ENCODE peak calls at places on chromosomes 7 and 10, in five cellular contexts. J is K562, D is HepG2, X is GM12878, Q is A549. E is an unnamed sample.

GRCh38 chr10:103688451-103688850 is 166.9 kb downstream of the SH3PXD2A start:
- DNase-seq in D (no peak), J (no peak), Q (no peak), X (no peak), E (no peak)

GRCh38 chr7:128740996-128741395 is 1.8 kb downstream of the CALU start:
- DNase-seq in X (no peak), D (no peak), Q (no peak), J (no peak), E (peak)

GRCh38 chr7:67343566-67343965 is 346.9 kb downstream of the TYW1 start:
- DNase-seq in J (no peak), D (no peak), Q (no peak), X (no peak), E (no peak)

GRCh38 chr10:91312031-91312733 is 91.7 kb downstream of the PCGF5 start:
- DNase-seq in Q (no peak), J (peak), X (no peak), D (no peak), E (no peak)

GRCh38 chr7:46080595-46081159 is 159.6 kb upstream of the IGFBP3 start:
- DNase-seq in Q (no peak), D (no peak), X (no peak), J (no peak), E (no peak)

GRCh38 chr7:70052691-70053090 is 454.4 kb downstream of the AUTS2 start:
- DNase-seq in X (no peak), J (no peak), Q (no peak), D (no peak), E (no peak)

GRCh38 chr10:113894581-113894980 is 40.1 kb downstream of the NHLRC2 start:
- DNase-seq in X (no peak), J (no peak), D (no peak), Q (no peak), E (no peak)

GRCh38 chr10:108375691-108376090 is 1211.2 kb upstream of the SORCS1 start:
- DNase-seq in X (no peak), Q (no peak), J (no peak), D (no peak), E (no peak)

GRCh38 chr7:157358041-157358752 is 21.4 kb downstream of the DNAJB6 start:
- DNase-seq in X (no peak), J (peak), D (no peak), Q (no peak), E (no peak)

GRCh38 chr10:109992485-109992884 is 15.3 kb upstream of the ADD3 start:
- DNase-seq in D (no peak), J (no peak), Q (no peak), X (no peak), E (peak)

GRCh38 chr10:2928219-2928840 is 139.0 kb upstream of the PFKP start:
- DNase-seq in J (peak), X (peak), D (peak), Q (peak), E (peak)

GRCh38 chr10:6136215-6137201 is 47.7 kb downstream of the RBM17 start:
- DNase-seq in X (peak), Q (no peak), J (no peak), D (no peak), E (no peak)

GRCh38 chr10:1183033-1183396 is 126.8 kb downstream of the WDR37 start:
- DNase-seq in X (no peak), D (no peak), J (no peak), Q (no peak), E (no peak)

GRCh38 chr7:23467731-23468720 is 2.3 kb downstream of the IGF2BP3 start:
- DNase-seq in Q (no peak), D (peak), J (peak), X (no peak), E (peak)

GRCh38 chr7:18119985-18120384 is 92.3 kb upstream of the PRPS1L1 start:
- DNase-seq in J (no peak), Q (no peak), X (no peak), D (no peak), E (peak)

GRCh38 chr10:48941427-48942075 is 1.9 kb upstream of the LRRC18 start:
- DNase-seq in Q (no peak), J (no peak), D (no peak), X (no peak), E (no peak)

GRCh38 chr10:35351021-35351420 is 14.7 kb downstream of the CCNY start:
- DNase-seq in X (no peak), D (no peak), Q (no peak), J (no peak), E (no peak)

GRCh38 chr10:16891375-16892313 is 74.4 kb upstream of the RSU1 start:
- DNase-seq in Q (no peak), D (peak), J (peak), X (no peak), E (peak)
- H3K4me2 ChIP-seq in Q (peak), D (peak), J (peak), X (no peak), E (no peak)

GRCh38 chr10:14416308-14416700 is 85.6 kb upstream of the FRMD4A start:
- DNase-seq in Q (no peak), D (no peak), J (no peak), X (no peak), E (no peak)
- TF ChIP-seq MYC in Q (no peak), D (no peak), J (no peak), X (no peak), E (no peak)

DNA sequence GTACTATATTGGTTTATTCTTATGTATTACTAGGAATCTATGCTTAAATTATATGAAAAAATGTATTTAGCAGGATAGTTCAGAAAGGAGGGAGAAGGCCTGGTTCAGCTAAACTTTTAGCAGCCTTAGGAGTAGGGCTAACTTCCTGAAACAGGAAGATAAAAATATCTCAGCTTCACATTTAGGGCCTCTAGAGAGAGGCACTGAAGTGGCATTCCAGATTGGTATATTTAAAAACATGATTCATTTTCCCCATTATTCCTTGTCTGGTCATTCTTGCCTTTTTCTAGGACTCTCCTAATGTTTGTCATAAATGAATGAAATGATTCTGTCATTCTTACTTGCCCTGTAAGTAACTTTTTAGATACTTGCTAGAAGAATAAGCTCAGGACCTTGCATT is 63.0 kb upstream of the CYP26C1 start:
- DNase-seq in J (no peak), Q (no peak), X (no peak), D (no peak), E (no peak)
- H3K4me2 ChIP-seq in J (no peak), Q (no peak), X (no peak), D (no peak), E (no peak)

GRCh38 chr7:110307776-110308175 is 783.2 kb upstream of the LRRN3 start:
- DNase-seq in Q (no peak), D (no peak), J (no peak), X (no peak), E (no peak)
- TF ChIP-seq MYC in Q (no peak), D (no peak), J (no peak), X (no peak), E (no peak)

DNA sequence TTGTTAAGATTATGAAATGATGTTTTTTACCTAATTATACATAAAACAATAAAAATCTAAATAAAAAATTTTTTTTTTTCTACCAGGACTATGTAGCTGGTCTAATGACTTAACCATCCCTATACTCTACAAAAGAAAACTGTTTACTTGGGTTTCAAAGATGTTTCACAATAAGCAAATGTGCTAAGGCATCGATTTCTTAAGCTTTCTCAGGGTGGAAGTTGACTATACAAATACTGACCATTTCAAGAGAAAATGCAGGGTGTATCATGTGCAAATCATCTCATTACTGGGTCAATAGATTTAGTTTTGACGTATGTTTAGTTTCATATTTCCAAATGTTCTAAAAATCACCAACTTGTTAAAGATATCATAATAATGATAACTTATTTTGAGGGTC is 7.6 kb downstream of the NRP1 start:
- DNase-seq in J (no peak), Q (no peak), X (no peak), D (no peak), E (no peak)
- H3K4me2 ChIP-seq in J (no peak), Q (peak), X (no peak), D (no peak), E (peak)

GRCh38 chr7:107758667-107759066 is 14.7 kb downstream of the CBLL1 start:
- DNase-seq in X (no peak), D (no peak), Q (no peak), J (peak), E (no peak)

GRCh38 chr7:107751113-107751512 is 7.2 kb downstream of the CBLL1 start:
- DNase-seq in X (no peak), J (no peak), D (no peak), Q (no peak), E (no peak)

DNA sequence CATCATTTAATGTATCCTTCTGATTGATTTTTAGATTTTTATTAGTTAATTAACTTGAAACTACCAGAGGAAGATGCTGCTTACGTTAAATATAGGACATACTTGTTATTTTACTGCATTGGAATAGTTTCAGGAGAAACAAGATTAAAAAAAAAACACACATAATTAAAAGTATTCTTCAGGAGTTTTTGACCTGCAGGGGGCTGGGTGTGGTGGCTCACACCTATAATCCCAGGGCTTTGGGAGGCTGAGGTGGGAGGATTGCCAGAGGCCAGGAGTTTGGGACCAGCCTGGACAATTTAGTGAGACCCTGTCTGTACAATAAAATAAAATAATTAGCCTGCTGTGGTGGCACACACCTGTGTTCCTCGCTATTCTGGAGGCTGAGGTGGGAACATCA is 10.7 kb downstream of the CBLL1 start:
- DNase-seq in J (no peak), X (no peak), Q (no peak), D (no peak), E (no peak)
- TF ChIP-seq MYC in J (no peak), X (no peak), Q (no peak), D (no peak), E (no peak)

DNA sequence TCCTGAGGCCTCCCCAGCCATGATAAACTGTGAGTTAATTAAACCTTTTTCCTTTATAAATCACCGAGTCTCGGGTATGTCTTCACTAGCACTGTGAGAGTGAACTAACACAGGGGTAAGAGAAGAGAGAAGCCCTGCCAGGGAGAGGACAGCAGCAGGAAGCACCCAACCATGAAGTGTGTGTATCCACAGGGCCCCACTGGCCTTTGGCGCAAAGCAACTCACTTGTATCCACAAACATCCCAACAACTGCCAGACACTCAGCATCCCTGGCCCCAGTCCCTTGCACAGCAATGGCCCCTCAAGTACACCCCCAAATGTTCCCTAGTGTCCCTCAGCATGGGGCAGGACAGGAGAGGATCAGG is 115.1 kb downstream of the MAD1L1 start:
- DNase-seq in Q (no peak), D (no peak), J (no peak), X (no peak), E (no peak)
- H3K4me2 ChIP-seq in Q (no peak), D (no peak), J (no peak), X (no peak), E (no peak)

E was measured in endothelial cell of umbilical vein.